ENCODE peak calls at places on chromosomes 4 and X, in four cellular contexts. F is HepG2, C is WTC11, Z is GM12878. S is an unnamed sample.

GRCh38 chr4:94486372-94486801 is 34.6 kb downstream of the PDLIM5 start:
- DNase-seq in Z (no peak), C (no peak), F (no peak), S (no peak)

GRCh38 chrX:125673758-125674157 is 354.1 kb downstream of the TEX13C start:
- DNase-seq in Z (no peak), F (no peak), C (no peak), S (no peak)

GRCh38 chr4:25424539-25425228 is 47.6 kb downstream of the ANAPC4 start:
- DNase-seq in Z (no peak), F (no peak), C (no peak), S (no peak)

GRCh38 chrX:22366166-22366702 is 93.5 kb downstream of the CBLL2 start:
- DNase-seq in C (no peak), F (no peak), Z (no peak), S (no peak)

GRCh38 chr4:30714408-30715031 is 5.6 kb upstream of the PCDH7 start:
- DNase-seq in F (peak), C (peak), Z (no peak), S (peak)

GRCh38 chr4:73103799-73104503 is 34.4 kb upstream of the COX18 start:
- DNase-seq in Z (no peak), F (peak), C (no peak), S (peak)

GRCh38 chr4:54093609-54094240 is 6.2 kb upstream of the GSX2 start:
- DNase-seq in Z (no peak), C (peak), F (no peak), S (no peak)

GRCh38 chr4:189664693-189665250 is 275.9 kb upstream of the FRG1 start:
- DNase-seq in C (no peak), F (no peak), Z (no peak), S (no peak)

GRCh38 chr4:185775792-185776555 is 36.0 kb downstream of the SORBS2 start:
- DNase-seq in Z (no peak), C (no peak), F (no peak), S (no peak)
- TF ChIP-seq CREM in Z (no peak), C (no peak), F (no peak), S (no peak)

DNA sequence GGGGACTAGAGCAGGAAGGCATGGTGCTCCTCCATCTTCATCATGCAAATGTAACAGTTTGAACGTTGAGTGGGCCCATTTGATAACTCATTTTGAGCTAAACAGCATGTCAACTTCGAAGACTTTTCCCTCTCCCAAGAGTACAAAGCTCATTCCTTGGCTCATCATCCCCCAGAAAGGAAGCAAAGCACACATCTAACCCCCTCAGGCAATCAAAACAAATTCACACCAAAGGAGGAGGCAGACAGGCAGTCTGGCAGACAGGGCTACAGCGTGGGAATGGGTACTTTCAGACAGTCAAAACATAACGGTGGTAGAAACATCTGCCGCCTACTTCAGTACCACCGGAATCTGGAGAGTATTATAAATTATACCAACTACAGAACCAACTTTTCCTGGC is 81.7 kb downstream of the PCDH19 start:
- DNase-seq in Z (no peak), C (no peak), F (no peak), S (no peak)
- TF ChIP-seq CREM in Z (no peak), C (no peak), F (no peak), S (no peak)

DNA sequence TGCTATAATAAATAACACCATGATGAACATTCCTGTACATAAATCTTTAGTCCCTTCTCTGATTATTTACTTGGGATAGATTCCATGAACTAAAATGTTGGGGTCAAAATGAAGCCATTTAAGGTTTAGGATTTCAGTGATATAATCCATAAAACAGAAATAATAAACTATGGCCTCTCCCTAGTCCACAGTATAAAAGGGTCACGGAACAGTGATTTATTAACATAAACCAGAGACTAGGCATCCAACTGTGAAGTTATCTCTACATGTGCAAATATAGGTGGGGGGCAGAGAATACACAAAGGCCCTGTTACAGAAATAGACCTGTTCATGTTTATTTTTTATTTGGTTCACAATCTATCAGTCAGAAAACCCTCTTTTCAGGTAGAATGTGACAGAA is 499.1 kb upstream of the SLIT2 start:
- DNase-seq in C (no peak), F (no peak), Z (no peak), S (no peak)
- TF ChIP-seq CREM in C (no peak), F (no peak), Z (no peak), S (no peak)

GRCh38 chr4:38674206-38675144 is 10.5 kb downstream of the KLF3 start:
- DNase-seq in C (no peak), Z (no peak), F (peak), S (no peak)

GRCh38 chr4:38678078-38678477 is 14.1 kb downstream of the KLF3 start:
- DNase-seq in F (no peak), C (no peak), Z (no peak), S (no peak)

GRCh38 chr4:38675167-38676121 is 11.4 kb downstream of the KLF3 start:
- DNase-seq in Z (no peak), C (peak), F (peak), S (peak)

GRCh38 chr4:38677466-38677865 is 13.5 kb downstream of the KLF3 start:
- DNase-seq in Z (no peak), C (no peak), F (no peak), S (no peak)

GRCh38 chr4:38676986-38677385 is 13.0 kb downstream of the KLF3 start:
- DNase-seq in C (no peak), F (no peak), Z (no peak), S (no peak)
- TF ChIP-seq CREM in C (no peak), F (no peak), Z (no peak), S (no peak)

S was measured in K562.